ENCODE peak calls at places on chromosomes 6 and 20, in ten cellular contexts. N is Right ventricle myocardium superior; U is HTR-8/SVneo; T is fibroblast of villous mesenchyme; L is RWPE1; D is sigmoid colon; I is activated CD4-positive, alpha-beta T cell treated with anti-CD3 and anti-CD28 coated beads, Interleukin-2, amount 50 U/mL, for 1 hour; Y is left ventricle myocardium inferior; C is head of caudate nucleus; A is NCI-H526 treated with DMSO at 0.1 percent for 48 hours. J is an unnamed sample.

GRCh38 chr6:89035252-89036106 is 45.1 kb upstream of the PNRC1 start:
- DNase-seq in N (peak; percentile 85), U (peak; percentile 73), T (peak; percentile 99), L (peak; percentile 93), D (peak; percentile 99), I (no peak), Y (peak; percentile 78), C (no peak), A (peak; percentile 56), J (peak; percentile 100)

GRCh38 chr6:123962508-123962907 is 158.8 kb downstream of the NKAIN2 start:
- DNase-seq in N (no peak), U (no peak), T (no peak), L (no peak), D (no peak), I (no peak), Y (no peak), C (peak; percentile 81), A (peak; percentile 46), J (no peak)

GRCh38 chr6:117226778-117227177 is 38.6 kb upstream of the VGLL2 start:
- DNase-seq in N (no peak), U (no peak), T (no peak), L (no peak), D (no peak), I (no peak), Y (no peak), C (no peak), A (no peak), J (no peak)

GRCh38 chr6:96468681-96469224 is 52.9 kb upstream of the UFL1 start:
- DNase-seq in N (no peak), U (no peak), T (no peak), L (no peak), D (no peak), I (no peak), Y (no peak), C (no peak), A (no peak), J (no peak)

GRCh38 chr20:37328149-37328945 is 17.6 kb upstream of the SRC start:
- DNase-seq in N (no peak), U (no peak), T (no peak), L (no peak), D (no peak), I (no peak), Y (no peak), C (no peak), A (no peak), J (no peak)

GRCh38 chr6:2999005-2999620 is 581 bp upstream of the NQO2 start:
- DNase-seq in N (no peak), U (no peak), T (peak; percentile 85), L (no peak), D (no peak), I (no peak), Y (no peak), C (no peak), A (peak; percentile 77), J (peak; percentile 94)

GRCh38 chr20:53707341-53708102 is 113.9 kb upstream of the ZNF217 start:
- DNase-seq in N (no peak), U (no peak), T (peak; percentile 39), L (no peak), D (no peak), I (no peak), Y (no peak), C (no peak), A (no peak), J (peak; percentile 34)

GRCh38 chr6:70956451-70957283 is at the start of gene B3GAT2:
- DNase-seq in N (peak; percentile 41), U (no peak), T (peak; percentile 17), L (no peak), D (peak; percentile 61), I (no peak), Y (no peak), C (peak; percentile 65), A (no peak), J (peak; percentile 6)

GRCh38 chr20:21509597-21510331 is 4.1 kb downstream of the NKX2-2 start:
- DNase-seq in N (no peak), U (no peak), T (peak; percentile 14), L (peak; percentile 41), D (no peak), I (no peak), Y (no peak), C (peak; percentile 61), A (no peak), J (peak; percentile 16)

GRCh38 chr6:161168281-161168891 is 105.5 kb downstream of the AGPAT4 start:
- DNase-seq in N (no peak), U (peak; percentile 52), T (peak; percentile 92), L (peak; percentile 86), D (no peak), I (no peak), Y (no peak), C (no peak), A (no peak), J (peak; percentile 100)

GRCh38 chr6:157625111-157625510 is 197.9 kb upstream of the SNX9 start:
- DNase-seq in N (no peak), U (no peak), T (no peak), L (no peak), D (no peak), I (no peak), Y (no peak), C (no peak), A (no peak), J (no peak)

GRCh38 chr6:2021713-2022125 is 223.7 kb downstream of the GMDS start:
- DNase-seq in N (peak; percentile 91), U (no peak), T (peak; percentile 66), L (peak; percentile 62), D (peak; percentile 67), I (no peak), Y (peak; percentile 80), C (peak; percentile 55), A (no peak), J (peak; percentile 15)

GRCh38 chr6:170187669-170188566 is 103.0 kb downstream of the DLL1 start:
- DNase-seq in N (no peak), U (no peak), T (no peak), L (no peak), D (no peak), I (no peak), Y (no peak), C (no peak), A (no peak), J (no peak)

GRCh38 chr6:130070747-130071146 is 52.4 kb downstream of the L3MBTL3 start:
- DNase-seq in N (no peak), U (no peak), T (no peak), L (no peak), D (no peak), I (no peak), Y (no peak), C (no peak), A (no peak), J (no peak)

GRCh38 chr20:35395728-35396127 is 16.0 kb downstream of the UQCC1 start:
- DNase-seq in N (no peak), U (no peak), T (no peak), L (no peak), D (no peak), I (no peak), Y (no peak), C (no peak), A (no peak), J (peak; percentile 58)

GRCh38 chr6:109867970-109868358 is 110.1 kb upstream of the GPR6 start:
- DNase-seq in N (no peak), U (no peak), T (peak; percentile 60), L (no peak), D (no peak), I (no peak), Y (no peak), C (no peak), A (no peak), J (peak; percentile 53)

GRCh38 chr20:6466065-6466810 is 301.2 kb upstream of the BMP2 start:
- DNase-seq in N (no peak), U (no peak), T (peak; percentile 84), L (no peak), D (no peak), I (no peak), Y (no peak), C (no peak), A (no peak), J (peak; percentile 88)

GRCh38 chr6:115137910-115138309 is 795.1 kb upstream of the HS3ST5 start:
- DNase-seq in N (no peak), U (no peak), T (no peak), L (no peak), D (no peak), I (no peak), Y (no peak), C (no peak), A (no peak), J (no peak)

GRCh38 chr6:3751019-3751729 is at the start of gene PXDC1:
- DNase-seq in N (peak; percentile 55), U (no peak), T (no peak), L (no peak), D (no peak), I (peak; percentile 30), Y (no peak), C (no peak), A (no peak), J (no peak)

GRCh38 chr6:45898941-45899682 is 116.5 kb downstream of the CLIC5 start:
- DNase-seq in N (no peak), U (no peak), T (no peak), L (no peak), D (no peak), I (no peak), Y (no peak), C (no peak), A (no peak), J (no peak)

GRCh38 chr20:18983796-18984195 is 170.2 kb downstream of the SCP2D1 start:
- DNase-seq in N (no peak), U (no peak), T (no peak), L (no peak), D (no peak), I (no peak), Y (no peak), C (no peak), A (no peak), J (no peak)

GRCh38 chr6:128437685-128438084 is 82.7 kb downstream of the PTPRK start:
- DNase-seq in N (no peak), U (no peak), T (no peak), L (no peak), D (no peak), I (no peak), Y (no peak), C (no peak), A (no peak), J (no peak)

GRCh38 chr6:17347012-17347411 is 46.4 kb upstream of the CAP2 start:
- DNase-seq in N (no peak), U (no peak), T (no peak), L (no peak), D (no peak), I (no peak), Y (no peak), C (no peak), A (no peak), J (no peak)

J was measured in amniotic epithelial cell.